ENCODE peak calls at places on chromosomes 6 and 20, in seven cellular contexts. K is stimulated activated CD4-positive, alpha-beta T cell treated with anti-CD3 and anti-CD28 coated beads, Interleukin-12 subunit alpha, Interleukin-12 subunit beta, amount 100 ng/mL, for 48 hours; S is NCI-H1436; V is globus pallidus; Q is NCI-H774; R is brain microvascular endothelial cell; G is NCI-H446. E is an unnamed sample.

GRCh38 chr20:33897313-33897912 is 86.3 kb downstream of the CHMP4B start:
- DNase-seq in Q (no peak), R (no peak), S (no peak), V (no peak), G (no peak), K (no peak), E (no peak)

GRCh38 chr6:167679791-167680604 is 146.7 kb upstream of the AFDN start:
- DNase-seq in R (no peak), Q (no peak), G (no peak), S (no peak), V (no peak), K (no peak), E (no peak)

GRCh38 chr20:62523473-62524203 is 47.8 kb upstream of the GATA5 start:
- DNase-seq in G (no peak), S (no peak), Q (no peak), K (peak), V (no peak), R (no peak), E (no peak)

GRCh38 chr6:108835218-108835850 is 12.9 kb upstream of the ARMC2 start:
- DNase-seq in S (peak), K (peak), V (peak), R (peak), Q (peak), G (peak), E (peak)

GRCh38 chr20:4542270-4542669 is 179.4 kb upstream of the PRND start:
- DNase-seq in R (no peak), G (no peak), S (no peak), V (no peak), Q (no peak), K (no peak), E (no peak)

GRCh38 chr6:68743099-68743498 is 108.0 kb downstream of the ADGRB3 start:
- DNase-seq in Q (no peak), K (no peak), G (no peak), V (no peak), R (no peak), S (no peak), E (no peak)

GRCh38 chr6:162572240-162572639 is 155.3 kb downstream of the PRKN start:
- DNase-seq in S (no peak), R (no peak), K (no peak), G (no peak), V (no peak), Q (no peak), E (no peak)

GRCh38 chr6:170404036-170404435 is 97.5 kb downstream of the FAM120B start:
- DNase-seq in V (peak), Q (no peak), S (no peak), K (no peak), G (peak), R (no peak), E (no peak)

GRCh38 chr6:82178084-82178758 is 69.3 kb downstream of the IBTK start:
- DNase-seq in R (no peak), K (no peak), Q (peak), G (peak), S (peak), V (no peak), E (no peak)

GRCh38 chr6:126112171-126112632 is 125.9 kb downstream of the TRMT11 start:
- DNase-seq in G (no peak), S (no peak), R (no peak), V (no peak), Q (peak), K (no peak), E (no peak)

GRCh38 chr20:47561175-47561574 is 59.5 kb downstream of the NCOA3 start:
- DNase-seq in Q (no peak), S (no peak), K (no peak), R (no peak), V (no peak), G (peak), E (no peak)

GRCh38 chr6:106141441-106142237 is 55.5 kb downstream of the PRDM1 start:
- DNase-seq in G (no peak), R (no peak), V (no peak), Q (no peak), S (no peak), K (peak), E (no peak)

GRCh38 chr20:64010711-64011237 is 25.2 kb upstream of the C20orf204 start:
- DNase-seq in Q (no peak), K (no peak), S (no peak), R (no peak), G (no peak), V (no peak), E (no peak)

GRCh38 chr20:1816384-1817381 is 78.5 kb upstream of the SIRPA start:
- DNase-seq in S (no peak), V (peak), R (no peak), G (peak), Q (no peak), K (no peak), E (peak)

GRCh38 chr6:71345505-71345904 is 56.9 kb downstream of the OGFRL1 start:
- DNase-seq in Q (no peak), S (no peak), K (no peak), G (no peak), R (no peak), V (no peak), E (no peak)

GRCh38 chr20:49987868-49988690 is 5.3 kb downstream of the SNAI1 start:
- DNase-seq in S (no peak), V (no peak), K (no peak), G (no peak), R (no peak), Q (no peak), E (no peak)

GRCh38 chr20:24952376-24953203 is 3.5 kb downstream of the CST7 start:
- DNase-seq in V (no peak), R (no peak), K (no peak), G (no peak), Q (no peak), S (no peak), E (peak)

GRCh38 chr20:13995086-13995665 is at the start of gene MACROD2:
- DNase-seq in K (peak), Q (peak), V (peak), R (peak), S (peak), G (peak), E (peak)

GRCh38 chr6:105982761-105983600 is 103.2 kb upstream of the PRDM1 start:
- DNase-seq in Q (no peak), G (no peak), V (no peak), K (no peak), S (peak), R (no peak), E (peak)

GRCh38 chr6:159252955-159253508 is 83.8 kb downstream of the FNDC1 start:
- DNase-seq in R (peak), S (peak), K (peak), G (peak), Q (peak), V (peak), E (peak)

GRCh38 chr6:168048724-168049025 is 30.3 kb downstream of the FRMD1 start:
- DNase-seq in R (no peak), V (no peak), S (no peak), G (no peak), K (no peak), Q (no peak), E (no peak)